ENCODE peak calls at places on chromosomes 1 and 21, in four cellular contexts. One of them, this sample, is unnamed.

GRCh38 chr1:229430761-229431269 is 3.1 kb downstream of the ACTA1 start:
- DNase-seq in effector memory CD4-positive, alpha-beta T cell: no peak
- DNase-seq in activated effector memory CD4-positive, alpha-beta T cell treated with Interleukin-2 at 50 U/mL for 16 hours: peak
- DNase-seq in stimulated activated CD4-positive, alpha-beta T cell treated with anti-CD3 and anti-CD28 coated beads, Interleukin-1b, Interleukin-23, amount 100 ng/mL, for 1 hour: no peak
- DNase-seq in this sample: peak

GRCh38 chr1:90708236-90708786 is 8.8 kb downstream of the BARHL2 start:
- DNase-seq in effector memory CD4-positive, alpha-beta T cell: no peak
- DNase-seq in activated effector memory CD4-positive, alpha-beta T cell treated with Interleukin-2 at 50 U/mL for 16 hours: no peak
- DNase-seq in stimulated activated CD4-positive, alpha-beta T cell treated with anti-CD3 and anti-CD28 coated beads, Interleukin-1b, Interleukin-23, amount 100 ng/mL, for 1 hour: no peak
- DNase-seq in this sample: no peak

GRCh38 chr1:89589515-89589914 is 43.4 kb upstream of the LRRC8C start:
- DNase-seq in effector memory CD4-positive, alpha-beta T cell: no peak
- DNase-seq in activated effector memory CD4-positive, alpha-beta T cell treated with Interleukin-2 at 50 U/mL for 16 hours: no peak
- DNase-seq in stimulated activated CD4-positive, alpha-beta T cell treated with anti-CD3 and anti-CD28 coated beads, Interleukin-1b, Interleukin-23, amount 100 ng/mL, for 1 hour: no peak
- DNase-seq in this sample: no peak

GRCh38 chr1:22285545-22286396 is 142.9 kb upstream of the WNT4 start:
- DNase-seq in effector memory CD4-positive, alpha-beta T cell: no peak
- DNase-seq in activated effector memory CD4-positive, alpha-beta T cell treated with Interleukin-2 at 50 U/mL for 16 hours: no peak
- DNase-seq in stimulated activated CD4-positive, alpha-beta T cell treated with anti-CD3 and anti-CD28 coated beads, Interleukin-1b, Interleukin-23, amount 100 ng/mL, for 1 hour: no peak
- DNase-seq in this sample: no peak

GRCh38 chr1:154222518-154222917 is 1.8 kb downstream of the UBAP2L start:
- DNase-seq in effector memory CD4-positive, alpha-beta T cell: no peak
- DNase-seq in activated effector memory CD4-positive, alpha-beta T cell treated with Interleukin-2 at 50 U/mL for 16 hours: no peak
- DNase-seq in stimulated activated CD4-positive, alpha-beta T cell treated with anti-CD3 and anti-CD28 coated beads, Interleukin-1b, Interleukin-23, amount 100 ng/mL, for 1 hour: no peak
- DNase-seq in this sample: no peak

GRCh38 chr1:66292944-66293343 is 241.0 kb upstream of the SGIP1 start:
- DNase-seq in effector memory CD4-positive, alpha-beta T cell: no peak
- DNase-seq in activated effector memory CD4-positive, alpha-beta T cell treated with Interleukin-2 at 50 U/mL for 16 hours: no peak
- DNase-seq in stimulated activated CD4-positive, alpha-beta T cell treated with anti-CD3 and anti-CD28 coated beads, Interleukin-1b, Interleukin-23, amount 100 ng/mL, for 1 hour: no peak
- DNase-seq in this sample: no peak

GRCh38 chr1:76279387-76279748 is 204.8 kb downstream of the ST6GALNAC3 start:
- DNase-seq in effector memory CD4-positive, alpha-beta T cell: no peak
- DNase-seq in activated effector memory CD4-positive, alpha-beta T cell treated with Interleukin-2 at 50 U/mL for 16 hours: no peak
- DNase-seq in stimulated activated CD4-positive, alpha-beta T cell treated with anti-CD3 and anti-CD28 coated beads, Interleukin-1b, Interleukin-23, amount 100 ng/mL, for 1 hour: no peak
- DNase-seq in this sample: no peak

GRCh38 chr1:161020573-161021167 is at the start of gene F11R:
- DNase-seq in effector memory CD4-positive, alpha-beta T cell: no peak
- DNase-seq in activated effector memory CD4-positive, alpha-beta T cell treated with Interleukin-2 at 50 U/mL for 16 hours: no peak
- DNase-seq in stimulated activated CD4-positive, alpha-beta T cell treated with anti-CD3 and anti-CD28 coated beads, Interleukin-1b, Interleukin-23, amount 100 ng/mL, for 1 hour: no peak
- DNase-seq in this sample: peak

GRCh38 chr1:161390559-161390858 is 22.8 kb upstream of the CFAP126 start:
- DNase-seq in effector memory CD4-positive, alpha-beta T cell: no peak
- DNase-seq in activated effector memory CD4-positive, alpha-beta T cell treated with Interleukin-2 at 50 U/mL for 16 hours: no peak
- DNase-seq in stimulated activated CD4-positive, alpha-beta T cell treated with anti-CD3 and anti-CD28 coated beads, Interleukin-1b, Interleukin-23, amount 100 ng/mL, for 1 hour: no peak
- DNase-seq in this sample: no peak

GRCh38 chr1:182109780-182110179 is 48.3 kb upstream of the ZNF648 start:
- DNase-seq in effector memory CD4-positive, alpha-beta T cell: no peak
- DNase-seq in activated effector memory CD4-positive, alpha-beta T cell treated with Interleukin-2 at 50 U/mL for 16 hours: no peak
- DNase-seq in stimulated activated CD4-positive, alpha-beta T cell treated with anti-CD3 and anti-CD28 coated beads, Interleukin-1b, Interleukin-23, amount 100 ng/mL, for 1 hour: no peak
- DNase-seq in this sample: no peak

GRCh38 chr21:45414396-45415187 is 9.6 kb downstream of the COL18A1 start:
- DNase-seq in effector memory CD4-positive, alpha-beta T cell: no peak
- DNase-seq in activated effector memory CD4-positive, alpha-beta T cell treated with Interleukin-2 at 50 U/mL for 16 hours: no peak
- DNase-seq in stimulated activated CD4-positive, alpha-beta T cell treated with anti-CD3 and anti-CD28 coated beads, Interleukin-1b, Interleukin-23, amount 100 ng/mL, for 1 hour: no peak
- DNase-seq in this sample: no peak

GRCh38 chr1:155078496-155079209 is at the start of gene EFNA3:
- DNase-seq in effector memory CD4-positive, alpha-beta T cell: peak
- DNase-seq in activated effector memory CD4-positive, alpha-beta T cell treated with Interleukin-2 at 50 U/mL for 16 hours: peak
- DNase-seq in stimulated activated CD4-positive, alpha-beta T cell treated with anti-CD3 and anti-CD28 coated beads, Interleukin-1b, Interleukin-23, amount 100 ng/mL, for 1 hour: peak
- DNase-seq in this sample: peak

GRCh38 chr1:46735708-46736324 is 16.9 kb upstream of the EFCAB14 start:
- DNase-seq in effector memory CD4-positive, alpha-beta T cell: no peak
- DNase-seq in activated effector memory CD4-positive, alpha-beta T cell treated with Interleukin-2 at 50 U/mL for 16 hours: no peak
- DNase-seq in stimulated activated CD4-positive, alpha-beta T cell treated with anti-CD3 and anti-CD28 coated beads, Interleukin-1b, Interleukin-23, amount 100 ng/mL, for 1 hour: no peak
- DNase-seq in this sample: no peak

GRCh38 chr1:234656981-234657651 is 47.1 kb upstream of the IRF2BP2 start:
- DNase-seq in effector memory CD4-positive, alpha-beta T cell: no peak
- DNase-seq in activated effector memory CD4-positive, alpha-beta T cell treated with Interleukin-2 at 50 U/mL for 16 hours: no peak
- DNase-seq in stimulated activated CD4-positive, alpha-beta T cell treated with anti-CD3 and anti-CD28 coated beads, Interleukin-1b, Interleukin-23, amount 100 ng/mL, for 1 hour: no peak
- DNase-seq in this sample: no peak

GRCh38 chr1:11982010-11982392 is 1.8 kb downstream of the MFN2 start:
- DNase-seq in effector memory CD4-positive, alpha-beta T cell: no peak
- DNase-seq in activated effector memory CD4-positive, alpha-beta T cell treated with Interleukin-2 at 50 U/mL for 16 hours: no peak
- DNase-seq in stimulated activated CD4-positive, alpha-beta T cell treated with anti-CD3 and anti-CD28 coated beads, Interleukin-1b, Interleukin-23, amount 100 ng/mL, for 1 hour: no peak
- DNase-seq in this sample: no peak

GRCh38 chr1:116909511-116910378 is at the start of gene PTGFRN:
- DNase-seq in effector memory CD4-positive, alpha-beta T cell: no peak
- DNase-seq in activated effector memory CD4-positive, alpha-beta T cell treated with Interleukin-2 at 50 U/mL for 16 hours: peak
- DNase-seq in stimulated activated CD4-positive, alpha-beta T cell treated with anti-CD3 and anti-CD28 coated beads, Interleukin-1b, Interleukin-23, amount 100 ng/mL, for 1 hour: no peak
- DNase-seq in this sample: no peak

GRCh38 chr1:215661033-215661432 is 93.9 kb downstream of the KCTD3 start:
- DNase-seq in effector memory CD4-positive, alpha-beta T cell: no peak
- DNase-seq in activated effector memory CD4-positive, alpha-beta T cell treated with Interleukin-2 at 50 U/mL for 16 hours: no peak
- DNase-seq in stimulated activated CD4-positive, alpha-beta T cell treated with anti-CD3 and anti-CD28 coated beads, Interleukin-1b, Interleukin-23, amount 100 ng/mL, for 1 hour: no peak
- DNase-seq in this sample: no peak

GRCh38 chr1:192512426-192513125 is 63.0 kb upstream of the RGS1 start:
- DNase-seq in effector memory CD4-positive, alpha-beta T cell: no peak
- DNase-seq in activated effector memory CD4-positive, alpha-beta T cell treated with Interleukin-2 at 50 U/mL for 16 hours: no peak
- DNase-seq in stimulated activated CD4-positive, alpha-beta T cell treated with anti-CD3 and anti-CD28 coated beads, Interleukin-1b, Interleukin-23, amount 100 ng/mL, for 1 hour: no peak
- DNase-seq in this sample: no peak

GRCh38 chr1:210792250-210792649 is 341.7 kb downstream of the KCNH1 start:
- DNase-seq in effector memory CD4-positive, alpha-beta T cell: no peak
- DNase-seq in activated effector memory CD4-positive, alpha-beta T cell treated with Interleukin-2 at 50 U/mL for 16 hours: no peak
- DNase-seq in stimulated activated CD4-positive, alpha-beta T cell treated with anti-CD3 and anti-CD28 coated beads, Interleukin-1b, Interleukin-23, amount 100 ng/mL, for 1 hour: no peak
- DNase-seq in this sample: no peak

GRCh38 chr1:207856276-207857023 is 54.5 kb downstream of the CD34 start:
- DNase-seq in effector memory CD4-positive, alpha-beta T cell: no peak
- DNase-seq in activated effector memory CD4-positive, alpha-beta T cell treated with Interleukin-2 at 50 U/mL for 16 hours: no peak
- DNase-seq in stimulated activated CD4-positive, alpha-beta T cell treated with anti-CD3 and anti-CD28 coated beads, Interleukin-1b, Interleukin-23, amount 100 ng/mL, for 1 hour: no peak
- DNase-seq in this sample: no peak

GRCh38 chr1:177945943-177946650 is 23.8 kb downstream of the SEC16B start:
- DNase-seq in effector memory CD4-positive, alpha-beta T cell: no peak
- DNase-seq in activated effector memory CD4-positive, alpha-beta T cell treated with Interleukin-2 at 50 U/mL for 16 hours: no peak
- DNase-seq in stimulated activated CD4-positive, alpha-beta T cell treated with anti-CD3 and anti-CD28 coated beads, Interleukin-1b, Interleukin-23, amount 100 ng/mL, for 1 hour: no peak
- DNase-seq in this sample: no peak

GRCh38 chr1:173422456-173422976 is 54.6 kb upstream of the PRDX6 start:
- DNase-seq in effector memory CD4-positive, alpha-beta T cell: no peak
- DNase-seq in activated effector memory CD4-positive, alpha-beta T cell treated with Interleukin-2 at 50 U/mL for 16 hours: no peak
- DNase-seq in stimulated activated CD4-positive, alpha-beta T cell treated with anti-CD3 and anti-CD28 coated beads, Interleukin-1b, Interleukin-23, amount 100 ng/mL, for 1 hour: no peak
- DNase-seq in this sample: no peak

GRCh38 chr1:88519156-88519555 is 164.9 kb upstream of the PKN2 start:
- DNase-seq in effector memory CD4-positive, alpha-beta T cell: no peak
- DNase-seq in activated effector memory CD4-positive, alpha-beta T cell treated with Interleukin-2 at 50 U/mL for 16 hours: no peak
- DNase-seq in stimulated activated CD4-positive, alpha-beta T cell treated with anti-CD3 and anti-CD28 coated beads, Interleukin-1b, Interleukin-23, amount 100 ng/mL, for 1 hour: no peak
- DNase-seq in this sample: no peak

GRCh38 chr1:235411489-235412486 is 44.6 kb downstream of the TBCE start:
- DNase-seq in effector memory CD4-positive, alpha-beta T cell: no peak
- DNase-seq in activated effector memory CD4-positive, alpha-beta T cell treated with Interleukin-2 at 50 U/mL for 16 hours: no peak
- DNase-seq in stimulated activated CD4-positive, alpha-beta T cell treated with anti-CD3 and anti-CD28 coated beads, Interleukin-1b, Interleukin-23, amount 100 ng/mL, for 1 hour: no peak
- DNase-seq in this sample: no peak